ENCODE peak calls at places on chromosomes 3 and 15, in six cellular contexts. B is IMR-90, A is HFF-Myc, D is keratinocyte, L is HepG2, X is LNCaP clone FGC. N is an unnamed sample.

GRCh38 chr3:66483006-66483928 is 17.6 kb downstream of the LRIG1 start:
- DNase-seq in L (no peak), B (peak; percentile 73), D (no peak), X (peak; percentile 73), A (no peak), N (peak; percentile 82)

GRCh38 chr3:43148033-43148432 is 42.2 kb upstream of the POMGNT2 start:
- DNase-seq in A (no peak), X (no peak), D (no peak), B (no peak), L (peak; percentile 59), N (no peak)

GRCh38 chr15:77421370-77421700 is 647 bp downstream of the HMG20A start:
- DNase-seq in A (no peak), X (no peak), B (peak; percentile 3), D (no peak), L (peak; percentile 15), N (no peak)

GRCh38 chr15:97978408-97979130 is 18.1 kb downstream of the ARRDC4 start:
- DNase-seq in B (no peak), X (no peak), A (no peak), D (no peak), L (peak; percentile 58), N (peak; percentile 86)

GRCh38 chr15:31439328-31439727 is 112.7 kb downstream of the KLF13 start:
- DNase-seq in L (peak; percentile 35), B (no peak), A (no peak), X (no peak), D (no peak), N (no peak)

GRCh38 chr15:68431792-68432401 is at the start of gene ITGA11:
- DNase-seq in X (no peak), B (peak; percentile 34), A (no peak), L (no peak), D (no peak), N (peak; percentile 54)

GRCh38 chr3:49032646-49033304 is 3.6 kb upstream of the IMPDH2 start:
- DNase-seq in D (no peak), X (no peak), A (no peak), L (no peak), B (no peak), N (no peak)

GRCh38 chr3:196082471-196082971 is 631 bp upstream of the TFRC start:
- DNase-seq in B (peak; percentile 7), D (no peak), A (no peak), X (no peak), L (peak; percentile 10), N (no peak)

GRCh38 chr3:112638327-112639020 is 2.5 kb downstream of the CCDC80 start:
- DNase-seq in A (no peak), D (no peak), B (no peak), L (no peak), X (no peak), N (peak; percentile 69)

GRCh38 chr3:46717447-46718231 is at the start of gene PRSS50:
- DNase-seq in X (no peak), D (no peak), L (no peak), A (no peak), B (no peak), N (no peak)

GRCh38 chr3:149442845-149443544 is 31.5 kb upstream of the TM4SF4 start:
- DNase-seq in D (no peak), A (peak; percentile 38), B (peak; percentile 89), L (no peak), X (no peak), N (peak; percentile 53)

DNA sequence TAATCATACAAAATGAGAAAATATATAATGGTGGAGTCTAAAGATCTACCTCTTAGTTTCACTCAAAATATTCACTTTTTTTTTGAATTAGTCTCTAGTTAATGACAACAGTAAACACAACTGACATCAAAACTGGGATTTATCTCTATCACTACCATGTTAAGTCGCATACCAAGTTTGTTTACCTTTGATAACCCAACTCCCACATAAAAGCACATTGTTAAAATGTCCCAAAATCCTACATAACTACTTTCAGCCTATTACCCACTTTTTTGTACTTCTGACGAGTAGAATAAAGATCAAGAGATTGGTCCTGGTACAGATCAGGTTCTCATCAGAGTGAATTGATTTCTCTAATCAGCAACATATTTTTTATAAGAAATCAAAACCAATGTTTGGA is 518.5 kb downstream of the EPHA3 start:
- DNase-seq in A (no peak), B (no peak), X (no peak), D (no peak), L (peak; percentile 42), N (no peak)
- H3K4me3 ChIP-seq in A (no peak overlapping the region), B (no peak overlapping the region), X (no peak overlapping the region), D (no peak overlapping the region), L (no peak overlapping the region), N (no peak overlapping the region)

GRCh38 chr3:29453278-29453961 is 172.5 kb downstream of the RBMS3 start:
- DNase-seq in D (no peak), A (no peak), X (peak; percentile 52), L (no peak), B (no peak), N (peak; percentile 20)
- TF ChIP-seq CTCF in D (no peak), A (no peak), X (no peak), L (no peak), B (no peak), N (no peak)

GRCh38 chr15:27091270-27091940 is 120.4 kb downstream of the GABRG3 start:
- DNase-seq in D (no peak), A (no peak), L (no peak), X (no peak), B (no peak), N (peak; percentile 60)

GRCh38 chr15:27092404-27092803 is 121.4 kb downstream of the GABRG3 start:
- DNase-seq in D (no peak), L (no peak), B (no peak), X (no peak), A (no peak), N (no peak)

GRCh38 chr15:27101982-27102381 is 131.0 kb downstream of the GABRG3 start:
- DNase-seq in D (no peak), A (no peak), B (no peak), X (no peak), L (no peak), N (no peak)

GRCh38 chr15:27097506-27097905 is 126.5 kb downstream of the GABRG3 start:
- DNase-seq in L (no peak), B (no peak), A (no peak), X (no peak), D (no peak), N (no peak)

DNA sequence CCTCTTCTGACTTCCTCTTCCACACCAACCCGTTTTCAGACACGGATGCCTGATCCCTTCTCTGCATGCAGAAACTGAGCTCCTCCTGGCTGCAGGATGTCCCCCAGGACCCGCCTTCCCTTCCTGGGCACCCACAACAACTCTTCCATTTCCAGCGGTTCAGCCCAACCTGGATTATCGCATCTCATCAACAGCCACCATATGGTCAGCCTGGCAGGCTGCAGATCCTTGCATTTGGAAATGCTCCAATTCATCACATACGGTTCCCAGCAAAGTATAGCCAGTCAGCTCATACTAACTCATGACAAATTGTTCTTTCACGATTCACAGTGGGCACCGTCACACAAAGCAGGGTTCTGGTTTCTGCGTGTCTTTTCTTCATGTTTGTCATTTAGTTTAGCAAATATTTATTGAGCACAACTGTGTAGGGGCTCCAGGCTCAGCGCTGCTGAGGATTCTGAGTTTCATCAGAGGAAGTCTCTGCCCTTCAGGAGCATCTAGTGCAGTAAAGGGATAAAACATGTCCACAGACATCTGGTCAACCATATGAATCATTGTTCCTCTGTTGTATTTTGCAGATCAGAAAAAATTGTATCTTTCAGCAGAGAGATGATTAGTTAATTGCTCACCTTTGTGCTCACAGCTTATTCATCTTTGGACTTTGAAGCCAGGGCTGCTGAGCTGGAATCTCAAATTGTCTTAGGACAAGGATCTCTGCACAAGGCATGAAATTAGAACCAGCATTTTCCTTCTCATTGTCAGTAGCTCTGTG is 125.0 kb downstream of the GABRG3 start:
- DNase-seq in B (no peak), A (no peak), X (no peak), L (no peak), D (no peak), N (peak; percentile 8)
- H3K4me3 ChIP-seq in B (no peak overlapping the region), A (no peak overlapping the region), X (no peak overlapping the region), L (no peak overlapping the region), D (no peak overlapping the region), N (no peak overlapping the region)

GRCh38 chr3:129321887-129322286 is 43.2 kb downstream of the HMCES start:
- DNase-seq in B (no peak), L (no peak), A (no peak), D (no peak), X (no peak), N (no peak)

GRCh38 chr3:129324855-129325254 is 46.2 kb downstream of the HMCES start:
- DNase-seq in L (no peak), D (no peak), A (no peak), B (no peak), X (no peak), N (no peak)

GRCh38 chr3:129326138-129326537 is 47.5 kb downstream of the HMCES start:
- DNase-seq in X (no peak), D (no peak), B (no peak), A (no peak), L (no peak), N (no peak)

GRCh38 chr3:129325383-129325782 is 46.7 kb downstream of the HMCES start:
- DNase-seq in L (no peak), X (no peak), A (no peak), B (no peak), D (no peak), N (no peak)

GRCh38 chr3:129323651-129324294 is 45.1 kb downstream of the HMCES start:
- DNase-seq in D (no peak), A (no peak), X (no peak), B (no peak), L (no peak), N (no peak)
- TF ChIP-seq CTCF in D (peak; percentile 26), A (no peak), X (no peak), B (no peak), L (peak; percentile 73), N (peak; percentile 18)

GRCh38 chr15:67091073-67091965 is 25.9 kb downstream of the SMAD3 start:
- DNase-seq in D (peak; percentile 68), A (peak; percentile 89), B (peak; percentile 99), L (no peak), X (no peak), N (peak; percentile 96)
- H3K4me3 ChIP-seq in D (no peak overlapping the region), A (no peak overlapping the region), B (no peak overlapping the region), L (no peak overlapping the region), X (no peak overlapping the region), N (peak overlapping the region; percentile 31)

DNA sequence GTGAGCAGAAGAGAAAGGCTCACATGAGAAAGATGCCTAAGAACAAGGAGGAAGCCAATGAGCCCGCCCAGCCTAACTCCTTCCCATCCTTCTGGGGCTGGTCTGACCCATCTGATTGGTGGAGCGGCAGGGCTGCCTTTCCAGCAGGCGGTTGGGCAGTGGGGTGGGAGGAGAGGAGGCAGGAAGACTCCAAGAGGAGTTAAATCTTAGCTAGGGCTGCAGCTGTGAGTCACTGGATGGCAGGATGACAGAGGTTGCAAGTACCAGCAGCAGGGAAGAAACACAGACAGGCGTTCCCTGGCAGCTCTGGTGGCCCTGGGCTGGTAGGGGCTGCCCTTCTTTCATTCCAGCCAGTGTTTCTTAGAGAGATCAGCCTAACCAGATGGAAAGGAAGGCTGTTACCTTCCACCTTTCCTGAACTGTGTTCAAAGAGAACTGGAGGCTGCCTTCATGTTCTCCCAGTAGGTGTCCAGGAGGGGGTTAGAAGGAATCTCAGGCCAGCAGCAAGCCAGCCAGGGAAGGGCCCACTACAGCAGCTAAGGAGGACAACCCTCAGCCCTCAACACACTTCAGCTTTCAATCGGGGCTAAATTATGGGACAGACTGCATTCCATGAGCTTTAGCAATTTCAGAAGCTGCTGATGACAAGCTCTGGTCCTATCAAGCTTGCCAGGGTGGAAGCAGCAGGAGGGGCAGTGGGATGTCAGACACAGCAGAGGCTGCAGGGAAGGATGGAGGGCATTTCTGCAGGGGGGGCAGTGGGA is 50.3 kb downstream of the CHSY1 start:
- DNase-seq in B (peak; percentile 99), A (peak; percentile 92), D (peak; percentile 80), L (no peak), X (no peak), N (peak; percentile 99)
- TF ChIP-seq CTCF in B (no peak), A (no peak), D (no peak), L (no peak), X (no peak), N (no peak)

GRCh38 chr3:17261627-17262369 is 377.0 kb downstream of the PLCL2 start:
- DNase-seq in B (no peak), L (no peak), X (no peak), A (no peak), D (no peak), N (no peak)
- H3K4me3 ChIP-seq in B (no peak overlapping the region), L (no peak overlapping the region), X (no peak overlapping the region), A (no peak overlapping the region), D (no peak overlapping the region), N (no peak overlapping the region)

N was measured in fibroblast of the aortic adventitia.